ENCODE peak calls at places on chromosome 1, in eight cellular contexts. L is heart left ventricle; T is lower lobe of right lung; V is brain microvascular endothelial cell; Z is body of pancreas; G is CD8-positive, alpha-beta T cell; K is WTC11; R is fibroblast of the aortic adventitia. I is an unnamed sample.

GRCh38 chr1:46506470-46507219 is 17.0 kb downstream of the DMBX1 start:
- DNase-seq in R (no peak), G (no peak), L (no peak), T (no peak), Z (no peak), K (no peak), V (no peak), I (no peak)

GRCh38 chr1:33298623-33299277 is 22.1 kb downstream of the A3GALT2 start:
- DNase-seq in K (peak), L (peak), Z (peak), V (peak), G (peak), R (peak), T (peak), I (peak)

GRCh38 chr1:244154882-244155531 is 103.9 kb downstream of the ZBTB18 start:
- DNase-seq in L (no peak), T (no peak), K (peak), Z (peak), G (no peak), R (no peak), V (no peak), I (peak)

GRCh38 chr1:7719468-7720104 is 51.5 kb upstream of the VAMP3 start:
- DNase-seq in R (no peak), G (no peak), V (no peak), K (no peak), Z (no peak), T (no peak), L (peak), I (no peak)

GRCh38 chr1:230458509-230458908 is 32.4 kb upstream of the PGBD5 start:
- DNase-seq in G (no peak), K (no peak), T (no peak), V (no peak), L (no peak), Z (no peak), R (no peak), I (no peak)

GRCh38 chr1:116006486-116006964 is 30.2 kb downstream of the SLC22A15 start:
- DNase-seq in Z (no peak), T (no peak), K (no peak), G (no peak), L (no peak), V (no peak), R (no peak), I (no peak)

GRCh38 chr1:101079341-101079740 is 53.8 kb upstream of the DPH5 start:
- DNase-seq in R (no peak), G (no peak), V (no peak), Z (no peak), L (no peak), T (no peak), K (no peak), I (no peak)

GRCh38 chr1:99674665-99675064 is 28.8 kb downstream of the PALMD start:
- DNase-seq in K (no peak), T (no peak), L (no peak), V (no peak), Z (no peak), G (no peak), R (peak), I (no peak)

GRCh38 chr1:235834620-235835019 is 32.1 kb downstream of the LYST start:
- DNase-seq in T (no peak), Z (no peak), V (no peak), K (no peak), G (no peak), L (no peak), R (no peak), I (no peak)

GRCh38 chr1:8121261-8122159 is 95.4 kb upstream of the ERRFI1 start:
- DNase-seq in G (no peak), K (no peak), L (no peak), V (peak), Z (peak), R (peak), T (no peak), I (no peak)

GRCh38 chr1:224211262-224211962 is 28.4 kb downstream of the DEGS1 start:
- DNase-seq in K (no peak), L (no peak), R (peak), V (peak), G (no peak), T (no peak), Z (peak), I (no peak)

GRCh38 chr1:234083460-234083859 is 179.0 kb downstream of the SLC35F3 start:
- DNase-seq in V (no peak), L (no peak), T (no peak), K (no peak), R (no peak), Z (no peak), G (no peak), I (no peak)

GRCh38 chr1:186865253-186865652 is 36.5 kb downstream of the PLA2G4A start:
- DNase-seq in K (no peak), L (no peak), Z (no peak), V (no peak), G (no peak), T (no peak), R (peak), I (no peak)

GRCh38 chr1:229325873-229326502 is 16.9 kb downstream of the CCSAP start:
- DNase-seq in Z (no peak), R (no peak), T (no peak), K (no peak), V (no peak), G (no peak), L (no peak), I (no peak)

GRCh38 chr1:17710889-17711576 is 44.1 kb upstream of the ACTL8 start:
- DNase-seq in T (no peak), R (no peak), Z (no peak), L (no peak), V (no peak), G (no peak), K (no peak), I (no peak)

GRCh38 chr1:203038217-203038741 is 12.0 kb downstream of the PPFIA4 start:
- DNase-seq in T (no peak), K (no peak), R (peak), L (peak), V (peak), Z (peak), G (no peak), I (no peak)

GRCh38 chr1:225004396-225004795 is 74.9 kb downstream of the DNAH14 start:
- DNase-seq in Z (no peak), R (peak), T (no peak), G (no peak), V (no peak), K (no peak), L (no peak), I (no peak)

GRCh38 chr1:214615111-214615510 is 12.1 kb downstream of the CENPF start:
- DNase-seq in L (no peak), T (no peak), G (no peak), Z (no peak), K (no peak), V (no peak), R (peak), I (no peak)

GRCh38 chr1:30197616-30197934 is 525.8 kb downstream of the MATN1 start:
- DNase-seq in G (no peak), V (no peak), T (no peak), R (peak), L (no peak), Z (no peak), K (no peak), I (no peak)

GRCh38 chr1:46655848-46656247 is 12.3 kb downstream of the ATPAF1 start:
- DNase-seq in V (no peak), R (no peak), Z (no peak), G (no peak), K (no peak), L (no peak), T (no peak), I (no peak)

GRCh38 chr1:159752135-159752580 is 28.6 kb upstream of the DUSP23 start:
- DNase-seq in Z (peak), T (peak), L (peak), V (no peak), G (no peak), R (peak), K (no peak), I (no peak)

GRCh38 chr1:115809847-115810246 is 31.1 kb downstream of the NHLH2 start:
- DNase-seq in R (no peak), T (no peak), V (no peak), K (no peak), Z (no peak), G (no peak), L (no peak), I (no peak)

GRCh38 chr1:23530750-23531651 is at the start of gene E2F2:
- DNase-seq in R (peak), V (peak), L (peak), Z (peak), G (peak), T (peak), K (peak), I (peak)

GRCh38 chr1:221451741-221452140 is 290.1 kb downstream of the DUSP10 start:
- DNase-seq in R (no peak), T (no peak), G (no peak), L (no peak), Z (no peak), K (no peak), V (no peak), I (no peak)

GRCh38 chr1:54345116-54345515 is 61.1 kb downstream of the SSBP3 start:
- DNase-seq in G (no peak), Z (no peak), R (no peak), V (no peak), K (no peak), T (no peak), L (no peak), I (no peak)

GRCh38 chr1:54342306-54342705 is 63.9 kb downstream of the SSBP3 start:
- DNase-seq in L (no peak), V (no peak), R (no peak), G (no peak), K (peak), Z (no peak), T (no peak), I (no peak)

GRCh38 chr1:54341763-54342162 is 64.4 kb downstream of the SSBP3 start:
- DNase-seq in T (no peak), L (no peak), K (no peak), V (no peak), Z (no peak), R (no peak), G (no peak), I (no peak)

GRCh38 chr1:54340876-54341275 is 65.3 kb downstream of the SSBP3 start:
- DNase-seq in V (no peak), T (no peak), K (no peak), R (no peak), G (no peak), L (no peak), Z (no peak), I (no peak)

DNA sequence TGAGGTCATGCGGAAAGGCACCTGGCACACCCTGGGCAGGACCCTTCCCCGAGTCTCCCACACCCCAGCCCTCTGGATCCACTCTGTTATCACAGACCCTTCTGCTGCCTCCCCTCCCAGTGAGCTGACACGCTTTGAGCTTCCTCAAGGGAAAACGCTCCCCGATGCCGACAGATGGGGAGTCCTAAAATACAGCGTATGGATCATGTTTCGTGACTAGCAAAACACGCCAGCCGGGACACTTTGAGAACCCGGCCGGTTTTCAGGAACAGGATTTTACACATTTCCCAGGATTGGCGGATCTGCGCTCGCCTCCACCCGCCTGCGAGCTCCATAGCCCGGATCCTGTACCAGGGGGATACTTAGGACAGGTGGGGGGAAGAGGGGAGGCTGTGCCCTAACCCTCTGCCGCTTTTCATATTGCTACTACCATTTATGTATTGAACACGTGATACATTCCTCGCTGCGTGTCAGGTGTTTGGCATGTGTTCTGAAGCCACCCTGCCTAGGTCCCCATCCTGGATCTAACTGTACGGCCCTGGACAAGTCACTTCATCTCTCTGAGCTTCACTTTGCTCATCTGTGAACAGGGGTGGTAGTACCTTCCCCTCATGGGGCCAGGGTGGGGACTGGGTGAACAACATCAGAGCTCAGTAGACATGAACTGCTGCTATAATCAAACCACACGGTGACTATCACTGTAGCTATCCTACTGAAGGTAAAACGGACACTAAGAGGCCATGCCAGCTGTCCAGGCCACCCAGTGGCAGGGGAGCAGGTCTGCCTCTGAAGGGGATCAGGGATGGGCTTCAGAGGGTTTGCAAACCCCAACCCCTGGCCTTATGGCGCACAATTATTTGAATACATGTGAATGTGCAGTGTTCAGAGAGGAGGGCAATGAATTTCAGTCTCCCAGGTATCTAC is 63.2 kb downstream of the SSBP3 start:
- DNase-seq in L (no peak), R (no peak), V (no peak), Z (no peak), K (no peak), T (no peak), G (no peak), I (no peak)
- TF ChIP-seq CTCF in L (no peak), R (peak), V (peak), Z (no peak), K (no peak), T (no peak), G (no peak), I (no peak)

GRCh38 chr1:2190491-2190976 is 4.0 kb downstream of the FAAP20 start:
- DNase-seq in R (no peak), K (no peak), L (no peak), G (no peak), V (no peak), T (peak), Z (no peak), I (no peak)

GRCh38 chr1:2188336-2188735 is 6.2 kb downstream of the FAAP20 start:
- DNase-seq in Z (no peak), R (no peak), V (no peak), T (peak), G (no peak), K (no peak), L (no peak), I (no peak)

GRCh38 chr1:2192031-2192995 is 2.3 kb downstream of the FAAP20 start:
- DNase-seq in G (no peak), V (no peak), K (no peak), T (no peak), R (peak), Z (no peak), L (no peak), I (no peak)

GRCh38 chr1:2187619-2188018 is 7.0 kb downstream of the FAAP20 start:
- DNase-seq in K (no peak), T (peak), V (no peak), R (no peak), G (no peak), Z (no peak), L (no peak), I (no peak)

GRCh38 chr1:2189459-2190425 is 4.8 kb downstream of the FAAP20 start:
- DNase-seq in V (peak), R (peak), G (peak), L (peak), K (peak), Z (peak), T (peak), I (peak)
- TF ChIP-seq CTCF in V (no peak), R (no peak), G (no peak), L (no peak), K (no peak), Z (no peak), T (no peak), I (no peak)

DNA sequence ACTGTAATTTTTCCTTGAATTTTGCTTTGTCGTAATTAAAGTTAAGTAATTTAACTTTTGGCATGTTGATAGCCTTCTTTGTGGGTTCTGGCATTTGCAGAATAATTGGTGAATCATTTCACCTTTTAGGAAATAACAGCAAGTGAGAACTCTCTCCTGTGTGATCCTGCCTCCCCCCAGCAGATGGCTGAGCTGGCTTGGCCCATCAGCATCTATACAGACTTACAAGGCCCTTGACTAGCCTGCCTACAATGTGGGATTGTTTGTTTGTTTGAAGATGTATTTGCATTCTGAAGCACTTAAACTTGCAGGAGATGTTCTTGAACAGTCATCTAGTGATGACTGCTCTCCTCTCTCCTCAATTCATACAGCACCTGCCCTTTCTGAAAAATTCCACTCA is 55.9 kb downstream of the MACO1 start:
- DNase-seq in R (peak), G (no peak), L (no peak), Z (no peak), V (no peak), K (no peak), T (no peak), I (no peak)
- TF ChIP-seq CTCF in R (peak), G (no peak), L (no peak), Z (no peak), V (peak), K (no peak), T (no peak), I (peak)

DNA sequence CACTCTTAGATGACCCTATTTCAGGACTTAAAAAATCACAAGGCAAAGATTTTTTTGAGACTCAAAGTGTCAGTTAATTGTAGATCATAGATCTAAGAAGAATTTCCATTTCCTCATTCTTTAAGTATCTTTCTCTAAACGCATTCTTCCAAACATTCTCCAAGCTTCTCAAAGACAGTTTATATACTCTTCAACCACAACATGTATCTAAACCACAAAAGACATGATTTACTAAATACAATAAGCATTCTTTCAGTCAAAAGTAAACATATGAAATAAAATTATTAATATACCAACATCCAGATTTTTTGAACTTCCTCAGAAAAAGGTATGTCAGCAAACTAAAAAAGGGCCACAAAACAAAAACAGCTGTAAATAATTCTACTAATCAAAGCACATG is 24.4 kb downstream of the RC3H1 start:
- DNase-seq in L (no peak), G (no peak), T (no peak), Z (no peak), R (no peak), V (no peak), K (no peak), I (no peak)
- TF ChIP-seq CTCF in L (no peak), G (no peak), T (no peak), Z (no peak), R (no peak), V (no peak), K (no peak), I (no peak)

GRCh38 chr1:19444399-19445021 is 40.8 kb downstream of the CAPZB start:
- DNase-seq in V (no peak), Z (no peak), K (no peak), T (no peak), G (no peak), L (no peak), R (no peak), I (no peak)

GRCh38 chr1:19448491-19449439 is 36.6 kb downstream of the CAPZB start:
- DNase-seq in T (peak), V (no peak), L (peak), G (no peak), Z (no peak), K (no peak), R (peak), I (no peak)

GRCh38 chr1:19447550-19447949 is 37.8 kb downstream of the CAPZB start:
- DNase-seq in L (no peak), V (no peak), G (no peak), R (no peak), Z (no peak), T (no peak), K (no peak), I (no peak)

GRCh38 chr1:19443321-19443720 is 42.0 kb downstream of the CAPZB start:
- DNase-seq in Z (no peak), V (no peak), L (no peak), R (peak), K (no peak), T (no peak), G (no peak), I (no peak)

DNA sequence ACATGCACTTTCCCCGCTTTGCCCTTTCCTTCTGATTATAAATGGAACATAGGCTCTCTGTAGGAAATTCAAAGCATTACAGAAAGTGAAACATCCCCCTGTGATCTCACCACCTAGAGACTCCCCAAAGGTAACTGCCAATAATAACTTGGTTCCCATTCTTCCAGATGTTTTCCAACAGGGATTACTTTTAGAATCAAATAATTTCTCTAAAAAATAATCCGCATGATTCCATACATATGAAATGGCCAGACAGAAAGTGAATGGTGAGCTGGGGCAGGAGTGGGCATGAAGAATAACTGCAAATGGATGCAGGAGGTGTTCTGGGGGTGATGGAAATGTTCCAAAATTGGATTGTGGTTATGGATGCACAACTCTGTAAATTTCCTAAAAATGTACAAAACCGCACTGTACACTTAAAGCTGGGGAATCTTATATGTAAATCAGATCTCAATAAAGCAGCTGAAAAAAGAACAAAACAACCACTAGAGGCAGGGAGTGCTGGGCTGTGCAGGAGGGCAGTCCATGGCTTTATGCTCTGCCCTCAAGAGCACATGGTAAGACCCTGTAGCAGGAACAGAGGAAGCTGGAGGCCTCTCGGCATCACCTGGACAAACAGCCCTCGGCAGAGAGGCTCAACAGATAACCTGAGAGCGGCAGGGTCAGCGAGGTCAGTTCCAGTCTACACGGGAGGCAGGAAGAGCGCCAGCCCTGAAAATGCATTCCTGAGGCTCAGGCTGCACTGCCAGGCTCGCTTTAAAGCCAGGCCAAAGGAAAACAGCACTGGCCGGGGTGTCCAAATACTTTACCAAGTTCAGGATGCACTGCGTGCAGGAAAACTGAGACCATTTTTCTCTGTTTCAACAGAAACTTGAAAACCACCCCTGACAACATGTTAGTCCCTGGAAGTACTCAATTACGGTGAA is 39.7 kb downstream of the CAPZB start:
- DNase-seq in R (peak), K (peak), V (no peak), T (peak), G (no peak), Z (no peak), L (no peak), I (no peak)
- TF ChIP-seq CTCF in R (peak), K (no peak), V (peak), T (peak), G (no peak), Z (no peak), L (no peak), I (peak)

I was measured in neural crest cell.